ENCODE peak calls at places on chromosomes 1 and 21, in ten cellular contexts. K, Q, E, T, P, D, U, J, N and Y are unnamed samples.
A peak's percentile ranks its signal among the peaks of the same experiment; 100 is the strongest.

GRCh38 chr1:220451541-220451940 is 76.4 kb upstream of the MARK1 start:
- DNase-seq in K (no peak), Q (no peak), E (no peak), T (no peak), P (peak; percentile 5), D (no peak), U (no peak), J (no peak), N (no peak), Y (peak; percentile 59)

GRCh38 chr1:8660455-8660854 is 157.0 kb downstream of the RERE start:
- DNase-seq in K (peak; percentile 17), Q (peak; percentile 90), E (no peak), T (no peak), P (peak; percentile 97), D (peak; percentile 71), U (no peak), J (peak; percentile 74), N (peak; percentile 20), Y (no peak)

GRCh38 chr21:21163904-21164303 is 165.7 kb downstream of the NCAM2 start:
- DNase-seq in K (peak; percentile 53), Q (peak; percentile 34), E (no peak), T (peak; percentile 33), P (peak; percentile 74), D (no peak), U (peak; percentile 22), J (peak; percentile 52), N (peak; percentile 24), Y (peak; percentile 69)

GRCh38 chr1:88730995-88731394 is 46.9 kb downstream of the PKN2 start:
- DNase-seq in K (no peak), Q (no peak), E (no peak), T (no peak), P (no peak), D (no peak), U (no peak), J (no peak), N (no peak), Y (no peak)

GRCh38 chr1:41539999-41540398 is 55.5 kb upstream of the EDN2 start:
- DNase-seq in K (no peak), Q (no peak), E (no peak), T (no peak), P (no peak), D (no peak), U (no peak), J (no peak), N (no peak), Y (no peak)

GRCh38 chr1:235873045-235873444 is 6.3 kb upstream of the LYST start:
- DNase-seq in K (no peak), Q (no peak), E (no peak), T (no peak), P (no peak), D (no peak), U (no peak), J (no peak), N (no peak), Y (no peak)

GRCh38 chr1:86416343-86416742 is 7.6 kb upstream of the CLCA2 start:
- DNase-seq in K (peak; percentile 83), Q (no peak), E (no peak), T (no peak), P (no peak), D (no peak), U (no peak), J (no peak), N (no peak), Y (no peak)

GRCh38 chr1:63914706-63915105 is 140.9 kb downstream of the ROR1 start:
- DNase-seq in K (no peak), Q (no peak), E (no peak), T (no peak), P (no peak), D (no peak), U (no peak), J (no peak), N (no peak), Y (no peak)

GRCh38 chr1:62286778-62287224 is 32.4 kb downstream of the KANK4 start:
- DNase-seq in K (peak; percentile 28), Q (no peak), E (no peak), T (no peak), P (peak; percentile 8), D (no peak), U (no peak), J (no peak), N (no peak), Y (peak; percentile 86)

GRCh38 chr1:1602941-1603506 is 3.1 kb upstream of the FNDC10 start:
- DNase-seq in K (no peak), Q (no peak), E (no peak), T (no peak), P (no peak), D (no peak), U (no peak), J (no peak), N (no peak), Y (no peak)

GRCh38 chr1:209103135-209103534 is 480.4 kb upstream of the CAMK1G start:
- DNase-seq in K (no peak), Q (no peak), E (no peak), T (no peak), P (no peak), D (no peak), U (no peak), J (no peak), N (no peak), Y (no peak)

GRCh38 chr1:203546274-203546673 is 52.3 kb downstream of the OPTC start:
- DNase-seq in K (no peak), Q (no peak), E (no peak), T (no peak), P (no peak), D (no peak), U (no peak), J (no peak), N (no peak), Y (no peak)

GRCh38 chr1:63731117-63732043 is 42.4 kb upstream of the ROR1 start:
- DNase-seq in K (peak; percentile 14), Q (peak; percentile 87), E (no peak), T (no peak), P (peak; percentile 84), D (peak; percentile 31), U (peak; percentile 82), J (peak; percentile 63), N (peak; percentile 19), Y (peak; percentile 48)

GRCh38 chr21:34967509-34968289 is 81.4 kb downstream of the RUNX1 start:
- DNase-seq in K (no peak), Q (no peak), E (peak; percentile 21), T (no peak), P (peak; percentile 64), D (no peak), U (no peak), J (no peak), N (no peak), Y (no peak)

GRCh38 chr1:150543500-150544143 is 5.6 kb upstream of the ADAMTSL4 start:
- DNase-seq in K (no peak), Q (no peak), E (no peak), T (no peak), P (no peak), D (peak; percentile 82), U (no peak), J (no peak), N (no peak), Y (no peak)

GRCh38 chr1:60765204-60765603 is 317.2 kb upstream of the NFIA start:
- DNase-seq in K (peak; percentile 10), Q (no peak), E (no peak), T (no peak), P (peak; percentile 23), D (no peak), U (peak; percentile 20), J (no peak), N (no peak), Y (peak; percentile 69)